ENCODE peak calls at places on chromosome 3, in six cellular contexts. C is naive thymus-derived CD4-positive, alpha-beta T cell; V is natural killer cell; J is Panc1; G is activated CD4-positive, CD25-positive, alpha-beta regulatory T cell treated with anti-CD3 and anti-CD28 coated beads, Interleukin-2, amount 50 U/mL, for 24 hours; L is heart right ventricle. A is an unnamed sample.

GRCh38 chr3:162498626-162499025 is 1002.0 kb downstream of the OTOL1 start:
- ATAC-seq in V (no peak), L (no peak), G (no peak), C (no peak), J (no peak), A (no peak)

GRCh38 chr3:15345051-15345607 is 12.7 kb upstream of the SH3BP5 start:
- ATAC-seq in V (no peak), J (no peak), L (no peak), G (no peak), C (peak), A (no peak)

GRCh38 chr3:79531566-79532295 is 236.1 kb downstream of the ROBO1 start:
- ATAC-seq in L (no peak), C (no peak), G (no peak), V (no peak), J (no peak), A (no peak)

GRCh38 chr3:53375019-53375418 is 27.7 kb upstream of the DCP1A start:
- ATAC-seq in G (peak), J (peak), C (peak), L (peak), V (peak), A (peak)

GRCh38 chr3:17151598-17152373 is 267.0 kb downstream of the PLCL2 start:
- ATAC-seq in L (no peak), G (peak), V (peak), C (peak), J (peak), A (peak)

GRCh38 chr3:107956991-107957467 is 133.8 kb downstream of the CD47 start:
- ATAC-seq in G (no peak), L (peak), V (no peak), C (no peak), J (no peak), A (peak)

GRCh38 chr3:128714887-128715496 is 11.0 kb upstream of the RAB7A start:
- ATAC-seq in C (peak), J (no peak), G (peak), V (peak), L (no peak), A (peak)

GRCh38 chr3:143644370-143645089 is 203.7 kb downstream of the SLC9A9 start:
- ATAC-seq in L (peak), C (no peak), V (peak), G (no peak), J (peak), A (peak)

GRCh38 chr3:46953265-46954010 is 23.1 kb downstream of the CCDC12 start:
- ATAC-seq in L (no peak), C (peak), V (peak), J (no peak), G (peak), A (no peak)

GRCh38 chr3:190225186-190225692 is 97.0 kb downstream of the CLDN1 start:
- ATAC-seq in V (no peak), L (no peak), G (no peak), J (peak), C (no peak), A (no peak)

GRCh38 chr3:154766765-154767503 is 313.2 kb upstream of the MME start:
- ATAC-seq in G (no peak), L (no peak), V (no peak), C (no peak), J (no peak), A (no peak)

GRCh38 chr3:67361323-67361722 is 293.1 kb downstream of the SUCLG2 start:
- ATAC-seq in L (no peak), C (no peak), J (no peak), G (peak), V (no peak), A (no peak)

GRCh38 chr3:24363242-24363641 is 131.4 kb downstream of the THRB start:
- ATAC-seq in L (no peak), J (peak), G (no peak), V (no peak), C (no peak), A (no peak)

GRCh38 chr3:114841515-114841914 is 305.6 kb downstream of the ZBTB20 start:
- ATAC-seq in J (no peak), G (no peak), L (no peak), V (no peak), C (no peak), A (no peak)

GRCh38 chr3:114299421-114299820 is 5.6 kb downstream of the TIGIT start:
- ATAC-seq in L (no peak), J (peak), C (peak), G (peak), V (peak), A (peak)

GRCh38 chr3:132033471-132033870 is 1.3 kb downstream of the CPNE4 start:
- ATAC-seq in L (no peak), G (no peak), J (no peak), C (no peak), V (no peak), A (no peak)

GRCh38 chr3:10283638-10284037 is 9.1 kb downstream of the GHRL start:
- ATAC-seq in G (no peak), C (no peak), J (no peak), L (peak), V (no peak), A (peak)

GRCh38 chr3:106256249-106256957 is 387.6 kb upstream of the CBLB start:
- ATAC-seq in L (no peak), J (no peak), G (no peak), C (no peak), V (no peak), A (no peak)

GRCh38 chr3:156151824-156152428 is 31.5 kb downstream of the KCNAB1 start:
- ATAC-seq in L (peak), G (peak), C (peak), J (peak), V (peak), A (peak)

GRCh38 chr3:172246107-172246870 is 202.0 kb downstream of the GHSR start:
- ATAC-seq in V (no peak), J (peak), L (peak), G (no peak), C (no peak), A (no peak)

GRCh38 chr3:170476291-170476690 is 57.6 kb downstream of the CLDN11 start:
- ATAC-seq in C (no peak), G (no peak), J (no peak), L (no peak), V (no peak), A (no peak)

GRCh38 chr3:147939425-147940196 is 530.4 kb downstream of the ZIC1 start:
- ATAC-seq in L (no peak), G (no peak), V (no peak), J (no peak), C (no peak), A (no peak)

GRCh38 chr3:52526151-52526561 is 7.5 kb downstream of the NT5DC2 start:
- ATAC-seq in V (no peak), J (no peak), G (no peak), C (no peak), L (no peak), A (peak)